ENCODE peak calls at places on chromosomes 13 and 19, in eight cellular contexts. One of them, this sample, is unnamed.

GRCh38 chr19:17035842-17036424 is 9.3 kb upstream of the CPAMD8 start:
- DNase-seq in SJSA1: no peak
- DNase-seq in stimulated activated CD4-positive, alpha-beta T cell treated with anti-CD3 and anti-CD28 coated beads, TNF-alpha, amount 100 ng/mL, for 48 hours: no peak
- DNase-seq in esophagus squamous epithelium: no peak
- DNase-seq in stromal cell of bone marrow: no peak
- DNase-seq in CD4-positive, alpha-beta T cell: no peak
- DNase-seq in midbrain: no peak
- DNase-seq in activated CD4-positive, alpha-beta T cell treated with anti-CD3 and anti-CD28 coated beads for 48 hours: no peak
- DNase-seq in this sample: no peak

GRCh38 chr13:19089315-19089714 is 92.3 kb downstream of the TUBA3C start:
- DNase-seq in activated CD4-positive, alpha-beta T cell treated with anti-CD3 and anti-CD28 coated beads for 48 hours: no peak
- DNase-seq in SJSA1: no peak
- DNase-seq in CD4-positive, alpha-beta T cell: no peak
- DNase-seq in esophagus squamous epithelium: no peak
- DNase-seq in midbrain: no peak
- DNase-seq in stromal cell of bone marrow: no peak
- DNase-seq in stimulated activated CD4-positive, alpha-beta T cell treated with anti-CD3 and anti-CD28 coated beads, TNF-alpha, amount 100 ng/mL, for 48 hours: no peak
- DNase-seq in this sample: no peak

GRCh38 chr13:46367622-46368327 is 19.3 kb downstream of the RUBCNL start:
- DNase-seq in stromal cell of bone marrow: no peak
- DNase-seq in CD4-positive, alpha-beta T cell: no peak
- DNase-seq in SJSA1: no peak
- DNase-seq in midbrain: no peak
- DNase-seq in activated CD4-positive, alpha-beta T cell treated with anti-CD3 and anti-CD28 coated beads for 48 hours: no peak
- DNase-seq in esophagus squamous epithelium: no peak
- DNase-seq in stimulated activated CD4-positive, alpha-beta T cell treated with anti-CD3 and anti-CD28 coated beads, TNF-alpha, amount 100 ng/mL, for 48 hours: no peak
- DNase-seq in this sample: peak

GRCh38 chr19:15640294-15640903 is at the start of gene CYP4F3:
- DNase-seq in SJSA1: no peak
- DNase-seq in stromal cell of bone marrow: no peak
- DNase-seq in esophagus squamous epithelium: no peak
- DNase-seq in midbrain: no peak
- DNase-seq in activated CD4-positive, alpha-beta T cell treated with anti-CD3 and anti-CD28 coated beads for 48 hours: no peak
- DNase-seq in stimulated activated CD4-positive, alpha-beta T cell treated with anti-CD3 and anti-CD28 coated beads, TNF-alpha, amount 100 ng/mL, for 48 hours: no peak
- DNase-seq in CD4-positive, alpha-beta T cell: no peak
- DNase-seq in this sample: no peak

GRCh38 chr19:9962623-9963290 is 26.4 kb upstream of the OLFM2 start:
- DNase-seq in stimulated activated CD4-positive, alpha-beta T cell treated with anti-CD3 and anti-CD28 coated beads, TNF-alpha, amount 100 ng/mL, for 48 hours: no peak
- DNase-seq in esophagus squamous epithelium: no peak
- DNase-seq in SJSA1: no peak
- DNase-seq in activated CD4-positive, alpha-beta T cell treated with anti-CD3 and anti-CD28 coated beads for 48 hours: no peak
- DNase-seq in stromal cell of bone marrow: no peak
- DNase-seq in midbrain: no peak
- DNase-seq in CD4-positive, alpha-beta T cell: no peak
- DNase-seq in this sample: no peak

GRCh38 chr13:45113809-45114208 is 6.5 kb upstream of the GTF2F2 start:
- DNase-seq in SJSA1: no peak
- DNase-seq in stromal cell of bone marrow: no peak
- DNase-seq in CD4-positive, alpha-beta T cell: no peak
- DNase-seq in midbrain: no peak
- DNase-seq in esophagus squamous epithelium: no peak
- DNase-seq in activated CD4-positive, alpha-beta T cell treated with anti-CD3 and anti-CD28 coated beads for 48 hours: no peak
- DNase-seq in stimulated activated CD4-positive, alpha-beta T cell treated with anti-CD3 and anti-CD28 coated beads, TNF-alpha, amount 100 ng/mL, for 48 hours: no peak
- DNase-seq in this sample: no peak

GRCh38 chr13:79936368-79937136 is 404.4 kb downstream of the SPRY2 start:
- DNase-seq in esophagus squamous epithelium: no peak
- DNase-seq in activated CD4-positive, alpha-beta T cell treated with anti-CD3 and anti-CD28 coated beads for 48 hours: no peak
- DNase-seq in stromal cell of bone marrow: peak
- DNase-seq in midbrain: peak
- DNase-seq in CD4-positive, alpha-beta T cell: no peak
- DNase-seq in SJSA1: peak
- DNase-seq in stimulated activated CD4-positive, alpha-beta T cell treated with anti-CD3 and anti-CD28 coated beads, TNF-alpha, amount 100 ng/mL, for 48 hours: no peak
- DNase-seq in this sample: peak

GRCh38 chr13:75442736-75443234 is 39.2 kb downstream of the TBC1D4 start:
- DNase-seq in SJSA1: no peak
- DNase-seq in activated CD4-positive, alpha-beta T cell treated with anti-CD3 and anti-CD28 coated beads for 48 hours: no peak
- DNase-seq in stimulated activated CD4-positive, alpha-beta T cell treated with anti-CD3 and anti-CD28 coated beads, TNF-alpha, amount 100 ng/mL, for 48 hours: no peak
- DNase-seq in CD4-positive, alpha-beta T cell: no peak
- DNase-seq in stromal cell of bone marrow: no peak
- DNase-seq in esophagus squamous epithelium: no peak
- DNase-seq in midbrain: no peak
- DNase-seq in this sample: peak

GRCh38 chr19:21610341-21610740 is 104.9 kb downstream of the ZNF429 start:
- DNase-seq in esophagus squamous epithelium: no peak
- DNase-seq in SJSA1: no peak
- DNase-seq in midbrain: no peak
- DNase-seq in CD4-positive, alpha-beta T cell: no peak
- DNase-seq in stromal cell of bone marrow: no peak
- DNase-seq in stimulated activated CD4-positive, alpha-beta T cell treated with anti-CD3 and anti-CD28 coated beads, TNF-alpha, amount 100 ng/mL, for 48 hours: no peak
- DNase-seq in activated CD4-positive, alpha-beta T cell treated with anti-CD3 and anti-CD28 coated beads for 48 hours: no peak
- DNase-seq in this sample: no peak

GRCh38 chr19:47581605-47582319 is 8.8 kb upstream of the ZNF541 start:
- DNase-seq in stromal cell of bone marrow: no peak
- DNase-seq in CD4-positive, alpha-beta T cell: no peak
- DNase-seq in activated CD4-positive, alpha-beta T cell treated with anti-CD3 and anti-CD28 coated beads for 48 hours: no peak
- DNase-seq in esophagus squamous epithelium: no peak
- DNase-seq in SJSA1: no peak
- DNase-seq in stimulated activated CD4-positive, alpha-beta T cell treated with anti-CD3 and anti-CD28 coated beads, TNF-alpha, amount 100 ng/mL, for 48 hours: no peak
- DNase-seq in midbrain: no peak
- DNase-seq in this sample: no peak

GRCh38 chr19:41570179-41570578 is 5.8 kb upstream of the CEACAM21 start:
- DNase-seq in esophagus squamous epithelium: no peak
- DNase-seq in stimulated activated CD4-positive, alpha-beta T cell treated with anti-CD3 and anti-CD28 coated beads, TNF-alpha, amount 100 ng/mL, for 48 hours: no peak
- DNase-seq in CD4-positive, alpha-beta T cell: no peak
- DNase-seq in activated CD4-positive, alpha-beta T cell treated with anti-CD3 and anti-CD28 coated beads for 48 hours: no peak
- DNase-seq in stromal cell of bone marrow: no peak
- DNase-seq in midbrain: no peak
- DNase-seq in SJSA1: no peak
- DNase-seq in this sample: no peak

GRCh38 chr19:3275583-3276340 is 51.3 kb downstream of the CELF5 start:
- DNase-seq in CD4-positive, alpha-beta T cell: peak
- DNase-seq in stromal cell of bone marrow: peak
- DNase-seq in esophagus squamous epithelium: no peak
- DNase-seq in activated CD4-positive, alpha-beta T cell treated with anti-CD3 and anti-CD28 coated beads for 48 hours: peak
- DNase-seq in SJSA1: peak
- DNase-seq in midbrain: no peak
- DNase-seq in stimulated activated CD4-positive, alpha-beta T cell treated with anti-CD3 and anti-CD28 coated beads, TNF-alpha, amount 100 ng/mL, for 48 hours: peak
- DNase-seq in this sample: peak

GRCh38 chr13:23674795-23675640 is 104.8 kb downstream of the TNFRSF19 start:
- DNase-seq in SJSA1: no peak
- DNase-seq in stimulated activated CD4-positive, alpha-beta T cell treated with anti-CD3 and anti-CD28 coated beads, TNF-alpha, amount 100 ng/mL, for 48 hours: no peak
- DNase-seq in esophagus squamous epithelium: no peak
- DNase-seq in midbrain: no peak
- DNase-seq in stromal cell of bone marrow: peak
- DNase-seq in CD4-positive, alpha-beta T cell: no peak
- DNase-seq in activated CD4-positive, alpha-beta T cell treated with anti-CD3 and anti-CD28 coated beads for 48 hours: peak
- DNase-seq in this sample: peak

GRCh38 chr13:50713849-50714248 is 129.6 kb downstream of the DLEU7 start:
- DNase-seq in stimulated activated CD4-positive, alpha-beta T cell treated with anti-CD3 and anti-CD28 coated beads, TNF-alpha, amount 100 ng/mL, for 48 hours: peak
- DNase-seq in activated CD4-positive, alpha-beta T cell treated with anti-CD3 and anti-CD28 coated beads for 48 hours: peak
- DNase-seq in SJSA1: peak
- DNase-seq in midbrain: no peak
- DNase-seq in stromal cell of bone marrow: peak
- DNase-seq in esophagus squamous epithelium: no peak
- DNase-seq in CD4-positive, alpha-beta T cell: no peak
- DNase-seq in this sample: peak

GRCh38 chr19:2887391-2887914 is 13.3 kb upstream of the ZNF57 start:
- DNase-seq in stromal cell of bone marrow: peak
- DNase-seq in stimulated activated CD4-positive, alpha-beta T cell treated with anti-CD3 and anti-CD28 coated beads, TNF-alpha, amount 100 ng/mL, for 48 hours: no peak
- DNase-seq in activated CD4-positive, alpha-beta T cell treated with anti-CD3 and anti-CD28 coated beads for 48 hours: no peak
- DNase-seq in esophagus squamous epithelium: no peak
- DNase-seq in CD4-positive, alpha-beta T cell: no peak
- DNase-seq in SJSA1: no peak
- DNase-seq in midbrain: peak
- DNase-seq in this sample: peak

GRCh38 chr13:98171806-98172569 is 5.1 kb downstream of the RNF113B start:
- DNase-seq in SJSA1: peak
- DNase-seq in esophagus squamous epithelium: no peak
- DNase-seq in midbrain: peak
- DNase-seq in stimulated activated CD4-positive, alpha-beta T cell treated with anti-CD3 and anti-CD28 coated beads, TNF-alpha, amount 100 ng/mL, for 48 hours: no peak
- DNase-seq in activated CD4-positive, alpha-beta T cell treated with anti-CD3 and anti-CD28 coated beads for 48 hours: no peak
- DNase-seq in stromal cell of bone marrow: no peak
- DNase-seq in CD4-positive, alpha-beta T cell: no peak
- DNase-seq in this sample: peak

GRCh38 chr19:36136975-36137686 is 2.7 kb upstream of the CAPNS1 start:
- DNase-seq in stromal cell of bone marrow: no peak
- DNase-seq in CD4-positive, alpha-beta T cell: no peak
- DNase-seq in activated CD4-positive, alpha-beta T cell treated with anti-CD3 and anti-CD28 coated beads for 48 hours: no peak
- DNase-seq in midbrain: no peak
- DNase-seq in esophagus squamous epithelium: no peak
- DNase-seq in SJSA1: peak
- DNase-seq in stimulated activated CD4-positive, alpha-beta T cell treated with anti-CD3 and anti-CD28 coated beads, TNF-alpha, amount 100 ng/mL, for 48 hours: no peak
- DNase-seq in this sample: no peak

GRCh38 chr13:105709181-105709580 is 826.3 kb downstream of the EFNB2 start:
- DNase-seq in esophagus squamous epithelium: no peak
- DNase-seq in CD4-positive, alpha-beta T cell: no peak
- DNase-seq in SJSA1: no peak
- DNase-seq in stimulated activated CD4-positive, alpha-beta T cell treated with anti-CD3 and anti-CD28 coated beads, TNF-alpha, amount 100 ng/mL, for 48 hours: no peak
- DNase-seq in stromal cell of bone marrow: no peak
- DNase-seq in activated CD4-positive, alpha-beta T cell treated with anti-CD3 and anti-CD28 coated beads for 48 hours: no peak
- DNase-seq in midbrain: no peak
- DNase-seq in this sample: no peak

GRCh38 chr13:80157261-80157942 is 183.5 kb downstream of the SPRY2 start:
- DNase-seq in midbrain: no peak
- DNase-seq in esophagus squamous epithelium: no peak
- DNase-seq in SJSA1: no peak
- DNase-seq in stimulated activated CD4-positive, alpha-beta T cell treated with anti-CD3 and anti-CD28 coated beads, TNF-alpha, amount 100 ng/mL, for 48 hours: no peak
- DNase-seq in CD4-positive, alpha-beta T cell: no peak
- DNase-seq in stromal cell of bone marrow: peak
- DNase-seq in activated CD4-positive, alpha-beta T cell treated with anti-CD3 and anti-CD28 coated beads for 48 hours: no peak
- DNase-seq in this sample: peak

GRCh38 chr13:84684048-84684662 is 801.9 kb upstream of the SLITRK1 start:
- DNase-seq in stromal cell of bone marrow: no peak
- DNase-seq in SJSA1: no peak
- DNase-seq in CD4-positive, alpha-beta T cell: no peak
- DNase-seq in activated CD4-positive, alpha-beta T cell treated with anti-CD3 and anti-CD28 coated beads for 48 hours: no peak
- DNase-seq in midbrain: no peak
- DNase-seq in esophagus squamous epithelium: no peak
- DNase-seq in stimulated activated CD4-positive, alpha-beta T cell treated with anti-CD3 and anti-CD28 coated beads, TNF-alpha, amount 100 ng/mL, for 48 hours: no peak
- DNase-seq in this sample: no peak

GRCh38 chr13:46906440-46906839 is 9.6 kb upstream of the HTR2A start:
- DNase-seq in SJSA1: no peak
- DNase-seq in midbrain: no peak
- DNase-seq in CD4-positive, alpha-beta T cell: no peak
- DNase-seq in stromal cell of bone marrow: no peak
- DNase-seq in stimulated activated CD4-positive, alpha-beta T cell treated with anti-CD3 and anti-CD28 coated beads, TNF-alpha, amount 100 ng/mL, for 48 hours: no peak
- DNase-seq in esophagus squamous epithelium: no peak
- DNase-seq in activated CD4-positive, alpha-beta T cell treated with anti-CD3 and anti-CD28 coated beads for 48 hours: no peak
- DNase-seq in this sample: no peak

GRCh38 chr19:38537071-38537847 is 80.5 kb downstream of the MAP4K1 start:
- DNase-seq in activated CD4-positive, alpha-beta T cell treated with anti-CD3 and anti-CD28 coated beads for 48 hours: no peak
- DNase-seq in CD4-positive, alpha-beta T cell: no peak
- DNase-seq in stimulated activated CD4-positive, alpha-beta T cell treated with anti-CD3 and anti-CD28 coated beads, TNF-alpha, amount 100 ng/mL, for 48 hours: no peak
- DNase-seq in esophagus squamous epithelium: no peak
- DNase-seq in SJSA1: no peak
- DNase-seq in stromal cell of bone marrow: no peak
- DNase-seq in midbrain: no peak
- DNase-seq in this sample: no peak

GRCh38 chr13:76462003-76462402 is 424.2 kb downstream of the KCTD12 start:
- DNase-seq in midbrain: no peak
- DNase-seq in esophagus squamous epithelium: no peak
- DNase-seq in stromal cell of bone marrow: no peak
- DNase-seq in stimulated activated CD4-positive, alpha-beta T cell treated with anti-CD3 and anti-CD28 coated beads, TNF-alpha, amount 100 ng/mL, for 48 hours: no peak
- DNase-seq in CD4-positive, alpha-beta T cell: no peak
- DNase-seq in activated CD4-positive, alpha-beta T cell treated with anti-CD3 and anti-CD28 coated beads for 48 hours: no peak
- DNase-seq in SJSA1: no peak
- DNase-seq in this sample: no peak

GRCh38 chr13:44013666-44014291 is 134.1 kb downstream of the LACC1 start:
- DNase-seq in SJSA1: no peak
- DNase-seq in esophagus squamous epithelium: no peak
- DNase-seq in midbrain: no peak
- DNase-seq in activated CD4-positive, alpha-beta T cell treated with anti-CD3 and anti-CD28 coated beads for 48 hours: no peak
- DNase-seq in stromal cell of bone marrow: peak
- DNase-seq in stimulated activated CD4-positive, alpha-beta T cell treated with anti-CD3 and anti-CD28 coated beads, TNF-alpha, amount 100 ng/mL, for 48 hours: no peak
- DNase-seq in CD4-positive, alpha-beta T cell: no peak
- DNase-seq in this sample: peak

GRCh38 chr19:29662604-29663404 is 2.5 kb upstream of the PLEKHF1 start:
- DNase-seq in SJSA1: peak
- DNase-seq in esophagus squamous epithelium: no peak
- DNase-seq in stimulated activated CD4-positive, alpha-beta T cell treated with anti-CD3 and anti-CD28 coated beads, TNF-alpha, amount 100 ng/mL, for 48 hours: no peak
- DNase-seq in midbrain: peak
- DNase-seq in activated CD4-positive, alpha-beta T cell treated with anti-CD3 and anti-CD28 coated beads for 48 hours: peak
- DNase-seq in CD4-positive, alpha-beta T cell: no peak
- DNase-seq in stromal cell of bone marrow: peak
- DNase-seq in this sample: peak

GRCh38 chr13:99926014-99926731 is 45.4 kb downstream of the ZIC5 start:
- DNase-seq in CD4-positive, alpha-beta T cell: no peak
- DNase-seq in stromal cell of bone marrow: peak
- DNase-seq in esophagus squamous epithelium: no peak
- DNase-seq in stimulated activated CD4-positive, alpha-beta T cell treated with anti-CD3 and anti-CD28 coated beads, TNF-alpha, amount 100 ng/mL, for 48 hours: no peak
- DNase-seq in activated CD4-positive, alpha-beta T cell treated with anti-CD3 and anti-CD28 coated beads for 48 hours: no peak
- DNase-seq in midbrain: no peak
- DNase-seq in SJSA1: no peak
- DNase-seq in this sample: no peak

GRCh38 chr13:34762312-34762711 is 179.8 kb upstream of the NBEA start:
- DNase-seq in CD4-positive, alpha-beta T cell: no peak
- DNase-seq in esophagus squamous epithelium: no peak
- DNase-seq in stromal cell of bone marrow: no peak
- DNase-seq in SJSA1: no peak
- DNase-seq in activated CD4-positive, alpha-beta T cell treated with anti-CD3 and anti-CD28 coated beads for 48 hours: no peak
- DNase-seq in midbrain: no peak
- DNase-seq in stimulated activated CD4-positive, alpha-beta T cell treated with anti-CD3 and anti-CD28 coated beads, TNF-alpha, amount 100 ng/mL, for 48 hours: no peak
- DNase-seq in this sample: peak

GRCh38 chr19:14496849-14497346 is 971 bp upstream of the GIPC1 start:
- DNase-seq in SJSA1: no peak
- DNase-seq in esophagus squamous epithelium: no peak
- DNase-seq in stromal cell of bone marrow: no peak
- DNase-seq in CD4-positive, alpha-beta T cell: no peak
- DNase-seq in midbrain: no peak
- DNase-seq in activated CD4-positive, alpha-beta T cell treated with anti-CD3 and anti-CD28 coated beads for 48 hours: no peak
- DNase-seq in stimulated activated CD4-positive, alpha-beta T cell treated with anti-CD3 and anti-CD28 coated beads, TNF-alpha, amount 100 ng/mL, for 48 hours: no peak
- DNase-seq in this sample: no peak

GRCh38 chr13:49457221-49457620 is 13.1 kb downstream of the SETDB2 start:
- DNase-seq in SJSA1: no peak
- DNase-seq in activated CD4-positive, alpha-beta T cell treated with anti-CD3 and anti-CD28 coated beads for 48 hours: no peak
- DNase-seq in midbrain: no peak
- DNase-seq in CD4-positive, alpha-beta T cell: no peak
- DNase-seq in stromal cell of bone marrow: no peak
- DNase-seq in stimulated activated CD4-positive, alpha-beta T cell treated with anti-CD3 and anti-CD28 coated beads, TNF-alpha, amount 100 ng/mL, for 48 hours: no peak
- DNase-seq in esophagus squamous epithelium: no peak
- DNase-seq in this sample: peak

GRCh38 chr19:48899781-48900476 is at the start of gene NUCB1:
- DNase-seq in stimulated activated CD4-positive, alpha-beta T cell treated with anti-CD3 and anti-CD28 coated beads, TNF-alpha, amount 100 ng/mL, for 48 hours: peak
- DNase-seq in midbrain: peak
- DNase-seq in CD4-positive, alpha-beta T cell: peak
- DNase-seq in stromal cell of bone marrow: peak
- DNase-seq in esophagus squamous epithelium: peak
- DNase-seq in SJSA1: peak
- DNase-seq in activated CD4-positive, alpha-beta T cell treated with anti-CD3 and anti-CD28 coated beads for 48 hours: peak
- DNase-seq in this sample: peak

GRCh38 chr13:110455941-110456340 is 105.6 kb downstream of the RAB20 start:
- DNase-seq in stimulated activated CD4-positive, alpha-beta T cell treated with anti-CD3 and anti-CD28 coated beads, TNF-alpha, amount 100 ng/mL, for 48 hours: peak
- DNase-seq in activated CD4-positive, alpha-beta T cell treated with anti-CD3 and anti-CD28 coated beads for 48 hours: peak
- DNase-seq in SJSA1: peak
- DNase-seq in stromal cell of bone marrow: peak
- DNase-seq in esophagus squamous epithelium: no peak
- DNase-seq in CD4-positive, alpha-beta T cell: peak
- DNase-seq in midbrain: peak
- DNase-seq in this sample: peak

GRCh38 chr13:112643759-112644459 is 45.9 kb upstream of the ATP11A start:
- DNase-seq in activated CD4-positive, alpha-beta T cell treated with anti-CD3 and anti-CD28 coated beads for 48 hours: no peak
- DNase-seq in esophagus squamous epithelium: no peak
- DNase-seq in stromal cell of bone marrow: no peak
- DNase-seq in CD4-positive, alpha-beta T cell: no peak
- DNase-seq in stimulated activated CD4-positive, alpha-beta T cell treated with anti-CD3 and anti-CD28 coated beads, TNF-alpha, amount 100 ng/mL, for 48 hours: no peak
- DNase-seq in SJSA1: no peak
- DNase-seq in midbrain: no peak
- DNase-seq in this sample: no peak

GRCh38 chr19:34351382-34351802 is 13.6 kb upstream of the GPI start:
- DNase-seq in esophagus squamous epithelium: no peak
- DNase-seq in stimulated activated CD4-positive, alpha-beta T cell treated with anti-CD3 and anti-CD28 coated beads, TNF-alpha, amount 100 ng/mL, for 48 hours: no peak
- DNase-seq in CD4-positive, alpha-beta T cell: no peak
- DNase-seq in stromal cell of bone marrow: no peak
- DNase-seq in midbrain: no peak
- DNase-seq in activated CD4-positive, alpha-beta T cell treated with anti-CD3 and anti-CD28 coated beads for 48 hours: no peak
- DNase-seq in SJSA1: no peak
- DNase-seq in this sample: no peak

GRCh38 chr19:33699754-33700407 is 78.1 kb downstream of the CHST8 start:
- DNase-seq in esophagus squamous epithelium: no peak
- DNase-seq in SJSA1: no peak
- DNase-seq in stimulated activated CD4-positive, alpha-beta T cell treated with anti-CD3 and anti-CD28 coated beads, TNF-alpha, amount 100 ng/mL, for 48 hours: no peak
- DNase-seq in midbrain: no peak
- DNase-seq in CD4-positive, alpha-beta T cell: no peak
- DNase-seq in stromal cell of bone marrow: no peak
- DNase-seq in activated CD4-positive, alpha-beta T cell treated with anti-CD3 and anti-CD28 coated beads for 48 hours: no peak
- DNase-seq in this sample: no peak

This sample was measured in mesenchymal stem cell.